ENCODE peak calls at places on chromosomes 4 and X, in four cellular contexts. R is endothelial cell, J is GM12865, B is heart left ventricle. G is an unnamed sample.

GRCh38 chr4:54568184-54568583 is 89.6 kb upstream of the KIT start:
- DNase-seq in J (no peak), B (no peak), R (no peak), G (peak; percentile 50)

GRCh38 chr4:87038837-87039715 is 104.3 kb downstream of the AFF1 start:
- DNase-seq in J (peak; percentile 47), B (peak; percentile 64), R (no peak), G (peak; percentile 72)

GRCh38 chr4:1192493-1193205 is 20.3 kb upstream of the SPON2 start:
- DNase-seq in B (peak; percentile 10), R (no peak), J (peak; percentile 2), G (no peak)

GRCh38 chrX:69616520-69617203 is 749 bp downstream of the EDA start:
- DNase-seq in B (peak; percentile 8), R (peak; percentile 7), J (no peak), G (peak; percentile 46)

GRCh38 chr4:5203309-5203708 is 152.0 kb downstream of the STK32B start:
- DNase-seq in J (no peak), R (no peak), B (no peak), G (no peak)

GRCh38 chr4:182939680-182940079 is 22.5 kb upstream of the DCTD start:
- DNase-seq in J (no peak), R (no peak), B (no peak), G (no peak)

GRCh38 chr4:158170691-158171455 is 2.0 kb downstream of the GASK1B start:
- DNase-seq in B (peak; percentile 81), J (peak; percentile 9), R (no peak), G (peak; percentile 84)

GRCh38 chrX:41348551-41348950 is 14.6 kb downstream of the DDX3X start:
- DNase-seq in R (no peak), B (no peak), J (no peak), G (no peak)

GRCh38 chr4:133062851-133063250 is 86.2 kb upstream of the PCDH10 start:
- DNase-seq in R (no peak), B (no peak), J (no peak), G (no peak)